ENCODE peak calls at places on chromosomes 16 and 17, in four cellular contexts. T is AG04450, M is WERI-Rb-1, H is NB4. S is an unnamed sample.

GRCh38 chr16:58211245-58211644 is 13.3 kb upstream of the CSNK2A2 start:
- DNase-seq in T (no peak), M (no peak), H (no peak), S (no peak)

GRCh38 chr16:23785842-23786241 is 31.0 kb downstream of the CHP2 start:
- DNase-seq in T (no peak), M (no peak), H (no peak), S (no peak)

GRCh38 chr16:89918453-89919347 is at the start of gene MC1R:
- DNase-seq in T (no peak), M (peak), H (peak), S (peak)

GRCh38 chr17:10668771-10669170 is 11.7 kb upstream of the MYH3 start:
- DNase-seq in T (peak), M (no peak), H (no peak), S (no peak)

GRCh38 chr16:85027968-85028637 is 508 bp downstream of the KIAA0513 start:
- DNase-seq in T (no peak), M (peak), H (no peak), S (no peak)

GRCh38 chr16:57621521-57622268 is 6.7 kb upstream of the ADGRG1 start:
- DNase-seq in T (no peak), M (no peak), H (no peak), S (no peak)

GRCh38 chr17:81527591-81528383 is at the start of gene FSCN2:
- DNase-seq in T (no peak), M (peak), H (no peak), S (no peak)

GRCh38 chr17:63549289-63549945 is 860 bp upstream of the DCAF7 start:
- DNase-seq in T (no peak), M (no peak), H (no peak), S (no peak)

GRCh38 chr16:9016824-9017223 is 53.1 kb upstream of the USP7 start:
- DNase-seq in T (no peak), M (no peak), H (peak), S (no peak)

GRCh38 chr17:48244121-48244711 is 136.7 kb downstream of the SNX11 start:
- DNase-seq in T (no peak), M (no peak), H (peak), S (no peak)

GRCh38 chr17:35166526-35166925 is 18.9 kb downstream of the UNC45B start:
- DNase-seq in T (no peak), M (no peak), H (no peak), S (no peak)

GRCh38 chr17:44785921-44786320 is 27.1 kb downstream of the ADAM11 start:
- DNase-seq in T (no peak), M (no peak), H (no peak), S (no peak)

GRCh38 chr17:82114447-82114846 is 16.4 kb upstream of the FASN start:
- DNase-seq in T (no peak), M (no peak), H (no peak), S (no peak)

GRCh38 chr17:49692751-49693150 is 14.9 kb upstream of the SPOP start:
- DNase-seq in T (no peak), M (no peak), H (no peak), S (no peak)

GRCh38 chr16:2142942-2143868 is 5.2 kb upstream of the RAB26 start:
- DNase-seq in T (no peak), M (no peak), H (no peak), S (no peak)

GRCh38 chr17:67186782-67187181 is 58.2 kb downstream of the HELZ start:
- DNase-seq in T (no peak), M (no peak), H (no peak), S (no peak)

GRCh38 chr16:73037331-73037745 is 10.6 kb downstream of the ZFHX3 start:
- DNase-seq in T (no peak), M (no peak), H (no peak), S (no peak)

GRCh38 chr17:49495842-49496182 is 719 bp downstream of the NGFR start:
- DNase-seq in T (no peak), M (no peak), H (no peak), S (no peak)

GRCh38 chr16:4339909-4340308 is 11.2 kb downstream of the PAM16 start:
- DNase-seq in T (peak), M (no peak), H (no peak), S (no peak)

GRCh38 chr17:50211249-50212120 is 10.1 kb upstream of the COL1A1 start:
- DNase-seq in T (no peak), M (no peak), H (no peak), S (no peak)

GRCh38 chr17:55743103-55743679 is 7.7 kb upstream of the PCTP start:
- DNase-seq in T (no peak), M (no peak), H (no peak), S (no peak)

GRCh38 chr17:28119560-28119959 is 77.1 kb downstream of the NLK start:
- DNase-seq in T (no peak), M (no peak), H (no peak), S (no peak)

GRCh38 chr16:78869492-78869891 is 731.0 kb downstream of the MAF start:
- DNase-seq in T (no peak), M (no peak), H (no peak), S (no peak)

GRCh38 chr16:57941016-57941656 is 29.8 kb downstream of the CNGB1 start:
- DNase-seq in T (no peak), M (no peak), H (no peak), S (no peak)

GRCh38 chr17:5911919-5912318 is 158.3 kb upstream of the WSCD1 start:
- DNase-seq in T (no peak), M (no peak), H (no peak), S (no peak)

GRCh38 chr17:63488851-63489250 is 12.0 kb downstream of the ACE start:
- DNase-seq in T (no peak), M (no peak), H (no peak), S (no peak)

GRCh38 chr17:4003501-4004421 is 39.5 kb upstream of the ATP2A3 start:
- DNase-seq in T (no peak), M (no peak), H (no peak), S (no peak)

GRCh38 chr17:39547713-39548478 is 59.8 kb downstream of the NEUROD2 start:
- DNase-seq in T (no peak), M (peak), H (peak), S (peak)

GRCh38 chr16:84225571-84225970 is 14.2 kb downstream of the KCNG4 start:
- DNase-seq in T (no peak), M (no peak), H (no peak), S (no peak)

GRCh38 chr17:65134035-65134434 is 3.1 kb upstream of the RGS9 start:
- DNase-seq in T (no peak), M (no peak), H (no peak), S (no peak)

GRCh38 chr17:2892305-2892971 is 96.2 kb downstream of the RAP1GAP2 start:
- DNase-seq in T (peak), M (no peak), H (peak), S (no peak)

GRCh38 chr16:77584205-77584859 is 138.0 kb upstream of the NUDT7 start:
- DNase-seq in T (peak), M (peak), H (peak), S (no peak)

GRCh38 chr17:420479-421175 is 68.0 kb upstream of the RPH3AL start:
- DNase-seq in T (no peak), M (no peak), H (no peak), S (no peak)

GRCh38 chr17:71118039-71118438 is 948.7 kb downstream of the KCNJ2 start:
- DNase-seq in T (no peak), M (no peak), H (no peak), S (no peak)

GRCh38 chr17:21003007-21003621 is 39.7 kb downstream of the USP22 start:
- DNase-seq in T (no peak), M (no peak), H (no peak), S (no peak)

GRCh38 chr17:69999253-69999652 is 75.8 kb upstream of the KCNJ16 start:
- DNase-seq in T (no peak), M (no peak), H (no peak), S (no peak)

GRCh38 chr17:82645516-82645915 is 2.7 kb downstream of the WDR45B start:
- DNase-seq in T (no peak), M (no peak), H (no peak), S (no peak)

GRCh38 chr16:61128545-61129323 is 907.5 kb downstream of the CDH8 start:
- DNase-seq in T (no peak), M (no peak), H (no peak), S (no peak)

DNA sequence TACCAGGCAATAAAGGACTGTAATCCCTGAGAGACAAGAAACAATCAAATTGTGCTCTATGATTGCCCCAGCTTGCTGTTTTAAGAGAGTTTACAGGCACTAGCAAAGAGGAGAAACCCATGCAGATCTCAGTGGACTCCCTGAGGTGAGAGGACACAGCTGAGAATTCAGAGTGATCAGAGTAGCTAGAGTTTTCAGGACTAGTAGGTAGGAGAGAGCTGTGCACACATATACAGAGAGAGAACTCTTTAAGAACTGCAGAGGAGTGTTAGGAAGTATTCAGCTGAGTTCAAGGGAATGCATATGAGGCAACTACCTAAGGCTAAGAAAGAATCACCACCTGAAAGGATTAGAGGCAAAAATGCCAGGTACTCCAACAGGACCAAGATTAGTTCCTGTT is 904.8 kb downstream of the CDH8 start:
- DNase-seq in T (no peak), M (no peak), H (no peak), S (no peak)
- TF ChIP-seq CTCF in T (no peak), M (no peak), H (no peak), S (no peak)

DNA sequence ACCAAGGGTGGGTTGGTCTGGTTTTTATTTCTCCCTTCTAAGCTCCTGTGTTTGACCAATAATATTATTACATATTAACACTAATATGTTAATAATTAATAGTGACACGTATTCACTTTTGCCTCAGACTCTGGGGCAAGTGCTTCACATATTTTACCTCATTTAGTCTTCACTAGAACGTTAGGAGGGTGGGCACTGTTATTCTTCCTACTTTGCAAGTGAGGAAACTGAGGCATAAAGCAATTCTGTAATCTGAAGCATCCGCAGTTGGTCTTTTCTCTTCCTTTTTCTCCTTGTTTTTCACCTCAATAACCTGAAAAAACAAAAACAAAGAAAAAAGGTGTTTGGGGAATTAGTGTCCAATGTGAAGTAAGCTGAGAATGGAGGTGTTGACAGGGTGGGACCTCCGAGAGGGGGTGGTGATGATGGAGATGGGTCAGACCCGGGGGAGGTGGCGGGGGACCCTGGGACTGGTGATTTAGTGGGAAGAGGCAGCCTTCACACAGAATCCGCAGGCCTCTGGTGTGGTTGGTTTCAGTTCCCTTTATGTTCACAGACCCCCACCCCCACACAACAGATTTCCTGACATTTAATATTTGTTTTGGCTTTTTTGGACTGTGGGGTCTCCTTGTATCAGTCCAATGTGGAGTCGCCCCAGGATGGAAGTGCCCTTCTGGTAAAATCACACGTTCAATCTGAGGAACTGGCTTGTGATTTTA is 3.7 kb downstream of the CDH1 start:
- DNase-seq in T (no peak), M (no peak), H (peak), S (no peak)
- H3K4me3 ChIP-seq in T (no peak), M (no peak), H (no peak), S (no peak)

DNA sequence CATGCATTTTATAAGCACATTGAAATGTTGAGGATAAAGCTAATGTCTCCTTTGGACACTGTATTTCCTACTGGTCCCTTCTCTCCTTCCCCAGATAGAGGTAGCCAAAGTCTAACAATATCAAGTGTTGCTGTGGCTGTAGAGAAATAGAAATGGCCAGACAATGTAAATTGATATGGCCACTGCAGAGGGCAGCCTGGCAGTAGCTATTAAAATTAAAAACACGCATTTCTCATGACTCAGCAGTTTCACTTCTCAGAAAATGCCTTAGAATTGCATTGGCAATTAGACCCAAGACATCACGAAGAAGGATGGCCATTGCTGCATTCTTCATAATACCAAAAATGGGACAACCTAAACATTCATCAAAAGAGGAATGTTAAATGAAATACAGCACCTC is 46.8 kb upstream of the MRTFB start:
- DNase-seq in T (no peak), M (no peak), H (peak), S (no peak)
- TF ChIP-seq CTCF in T (no peak), M (no peak), H (no peak), S (no peak)

DNA sequence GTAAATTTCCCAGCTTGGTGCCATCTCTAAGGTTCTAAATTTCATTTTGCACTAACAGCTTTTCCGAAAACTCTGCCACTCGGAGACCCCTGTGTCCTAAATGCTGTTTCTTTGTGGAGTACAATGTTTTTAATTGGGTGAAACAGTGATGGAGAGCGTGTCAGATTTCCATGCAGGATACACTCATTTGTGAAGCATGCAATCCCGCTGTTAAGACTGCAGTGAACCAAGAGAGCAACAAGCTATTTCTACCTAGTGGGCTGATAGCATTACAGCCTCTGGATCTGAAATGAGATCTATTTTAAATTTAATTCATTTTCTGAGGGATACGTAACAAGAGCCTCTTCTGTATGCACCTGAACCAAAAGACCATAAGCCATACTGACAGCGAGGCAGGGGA is 200.0 kb upstream of the COX10 start:
- DNase-seq in T (no peak), M (no peak), H (no peak), S (no peak)
- H3K4me3 ChIP-seq in T (no peak), M (no peak), H (no peak), S (no peak)

GRCh38 chr16:75491876-75492275 is 3.4 kb downstream of the CHST6 start:
- DNase-seq in T (no peak), M (no peak), H (no peak), S (no peak)
- TF ChIP-seq CTCF in T (no peak), M (peak), H (peak), S (peak)

DNA sequence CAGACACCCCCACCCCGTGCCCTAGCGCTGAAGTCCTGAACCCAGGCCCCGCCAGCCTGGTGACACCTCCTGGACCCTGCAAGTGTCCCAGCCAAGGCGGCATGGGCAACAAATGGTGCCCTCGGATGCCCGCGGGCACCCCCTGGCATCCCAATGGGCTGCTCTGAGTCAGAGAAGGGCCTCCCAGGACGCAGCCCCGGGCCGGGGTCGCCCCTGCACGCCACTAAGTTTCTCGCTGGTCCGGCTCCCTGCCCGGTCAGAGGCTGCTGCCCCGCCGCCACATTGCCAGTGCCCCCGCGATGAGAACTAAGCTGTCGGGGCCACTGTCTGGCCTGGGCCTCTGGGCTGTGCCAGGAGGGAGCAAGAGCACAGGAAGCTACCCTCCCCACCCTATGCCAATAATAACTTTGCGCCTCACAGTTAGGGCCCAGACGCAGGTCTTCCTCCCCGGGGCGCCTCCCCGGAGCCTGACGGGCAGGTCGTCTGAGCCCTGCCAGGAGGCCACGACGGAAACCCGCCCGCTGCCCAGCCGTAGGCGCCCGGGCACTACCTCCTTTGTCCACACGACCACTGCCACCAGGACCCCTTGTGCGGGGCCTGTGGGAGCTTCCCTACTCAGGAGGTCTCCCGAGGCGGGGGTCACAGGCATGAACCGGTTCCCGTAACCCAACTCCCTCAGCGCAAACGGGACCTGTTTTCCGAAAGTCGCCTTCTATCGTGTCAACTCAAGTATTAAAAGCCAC is 1.4 kb downstream of the ZFPM1 start:
- DNase-seq in T (no peak), M (no peak), H (peak), S (peak)
- H3K4me3 ChIP-seq in T (peak), M (peak), H (peak), S (peak)

GRCh38 chr17:80284631-80285030 is 24.0 kb downstream of the RNF213 start:
- DNase-seq in T (no peak), M (peak), H (peak), S (no peak)
- TF ChIP-seq CTCF in T (no peak), M (peak), H (peak), S (no peak)

DNA sequence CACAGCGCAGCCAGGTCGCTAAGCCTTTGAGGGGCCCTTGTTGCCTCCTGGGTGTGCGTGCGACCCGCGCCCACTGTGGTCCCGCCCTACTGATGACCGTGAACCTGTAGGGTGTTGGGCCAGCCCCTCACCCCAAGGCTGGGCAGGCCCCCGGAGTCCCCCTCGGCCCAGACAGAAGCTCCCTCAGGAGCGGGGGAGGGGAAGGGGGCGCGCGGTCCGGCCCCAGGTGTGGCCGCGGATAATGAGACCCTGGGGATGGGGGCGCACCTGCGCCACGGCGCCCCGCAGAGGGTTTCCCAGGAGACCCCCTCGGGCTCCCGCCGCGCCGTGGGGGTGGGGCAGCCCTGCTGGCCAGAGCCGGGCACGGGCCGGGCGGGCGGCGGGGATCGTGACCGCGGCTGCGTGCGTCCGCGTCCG is 378 bp upstream of the ARHGDIG start:
- DNase-seq in T (no peak), M (no peak), H (no peak), S (no peak)
- H3K4me3 ChIP-seq in T (no peak), M (peak), H (no peak), S (no peak)

DNA sequence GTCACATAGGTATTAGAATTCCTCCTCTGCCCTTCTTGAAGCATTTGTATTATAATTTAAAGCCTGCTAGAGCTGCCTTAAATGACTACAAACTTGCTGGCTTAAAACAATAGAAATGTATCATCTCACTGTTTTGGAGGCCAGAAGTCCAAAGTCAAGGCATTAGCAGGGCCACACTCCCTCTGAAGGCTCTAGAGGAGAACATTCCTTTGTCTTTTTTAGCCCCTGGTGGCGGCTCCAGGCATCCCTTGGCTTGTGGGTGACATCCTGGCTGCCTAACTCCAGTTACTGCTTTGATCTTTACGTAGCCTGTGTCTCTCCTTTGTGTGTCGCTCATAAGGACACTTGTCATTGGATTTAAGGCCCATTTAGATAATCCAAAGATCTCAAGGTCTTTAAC is 186.6 kb upstream of the SALL1 start:
- DNase-seq in T (no peak), M (peak), H (no peak), S (no peak)
- TF ChIP-seq CTCF in T (no peak), M (peak), H (no peak), S (no peak)

S was measured in GM06990.